ENCODE peak calls at places on chromosomes 7 and 10, in six cellular contexts. L is neural progenitor cell, D is IMR-90, E is osteoblast, C is A549, M is MM.1S. W is an unnamed sample.

GRCh38 chr7:6159097-6159483 is 113.3 kb downstream of the CYTH3 start:
- DNase-seq in L (no peak), D (peak), E (peak), C (no peak), M (no peak), W (no peak)

GRCh38 chr10:116771101-116771705 is 28.8 kb upstream of the HSPA12A start:
- DNase-seq in L (no peak), D (peak), E (peak), C (peak), M (no peak), W (no peak)

GRCh38 chr7:44060948-44061644 is 4.3 kb downstream of the PGAM2 start:
- DNase-seq in L (no peak), D (no peak), E (no peak), C (no peak), M (no peak), W (no peak)

GRCh38 chr7:27921081-27921836 is 181.3 kb downstream of the TAX1BP1 start:
- DNase-seq in L (peak), D (peak), E (no peak), C (peak), M (peak), W (peak)

GRCh38 chr7:34341331-34341730 is 316.7 kb upstream of the NPSR1 start:
- DNase-seq in L (peak), D (no peak), E (peak), C (no peak), M (no peak), W (no peak)

GRCh38 chr10:88913157-88913556 is 33.1 kb downstream of the STAMBPL1 start:
- DNase-seq in L (no peak), D (peak), E (no peak), C (no peak), M (no peak), W (no peak)

GRCh38 chr7:139709460-139709859 is 68.3 kb downstream of the HIPK2 start:
- DNase-seq in L (no peak), D (peak), E (peak), C (no peak), M (no peak), W (no peak)

GRCh38 chr7:8282162-8282561 is 20.2 kb upstream of the ICA1 start:
- DNase-seq in L (no peak), D (no peak), E (no peak), C (no peak), M (no peak), W (no peak)

GRCh38 chr7:40058636-40059035 is 75.8 kb downstream of the MPLKIP start:
- DNase-seq in L (no peak), D (peak), E (no peak), C (no peak), M (no peak), W (no peak)

GRCh38 chr7:19177269-19177668 is 32.0 kb upstream of the FERD3L start:
- DNase-seq in L (no peak), D (no peak), E (peak), C (no peak), M (no peak), W (no peak)

GRCh38 chr7:129607471-129608120 is 3.9 kb upstream of the NRF1 start:
- DNase-seq in L (peak), D (no peak), E (peak), C (peak), M (peak), W (no peak)

GRCh38 chr10:116408716-116409115 is 18.9 kb upstream of the PNLIPRP3 start:
- DNase-seq in L (peak), D (no peak), E (no peak), C (no peak), M (no peak), W (no peak)

GRCh38 chr10:3424102-3424803 is 251.7 kb upstream of the PITRM1 start:
- DNase-seq in L (no peak), D (no peak), E (peak), C (no peak), M (no peak), W (peak)

GRCh38 chr7:22992874-22993840 is 20.8 kb downstream of the HYCC1 start:
- DNase-seq in L (no peak), D (no peak), E (no peak), C (no peak), M (peak), W (no peak)

DNA sequence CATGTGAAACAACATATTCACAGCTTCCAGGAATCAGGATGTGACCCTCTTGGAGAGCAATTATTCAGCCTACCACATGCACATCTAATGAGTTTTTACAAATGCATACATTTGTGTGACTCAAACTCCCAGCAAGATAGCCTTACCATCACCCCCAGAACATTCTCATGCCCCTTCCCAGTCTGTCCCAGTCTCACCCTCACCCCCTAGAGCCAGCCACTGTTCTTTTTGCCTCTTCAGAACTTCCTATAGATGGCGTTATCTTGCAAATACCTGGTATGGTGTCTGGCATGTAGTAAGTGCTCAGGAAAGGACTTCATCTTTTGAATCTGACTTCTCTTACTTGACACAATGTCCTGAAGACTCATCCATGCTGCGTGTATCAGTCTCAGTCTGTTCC is 23.9 kb upstream of the AOC1 start:
- DNase-seq in L (no peak), D (no peak), E (no peak), C (no peak), M (no peak), W (no peak)
- H3K4me2 ChIP-seq in L (no peak), D (no peak), E (no peak), C (no peak), M (no peak), W (no peak)

DNA sequence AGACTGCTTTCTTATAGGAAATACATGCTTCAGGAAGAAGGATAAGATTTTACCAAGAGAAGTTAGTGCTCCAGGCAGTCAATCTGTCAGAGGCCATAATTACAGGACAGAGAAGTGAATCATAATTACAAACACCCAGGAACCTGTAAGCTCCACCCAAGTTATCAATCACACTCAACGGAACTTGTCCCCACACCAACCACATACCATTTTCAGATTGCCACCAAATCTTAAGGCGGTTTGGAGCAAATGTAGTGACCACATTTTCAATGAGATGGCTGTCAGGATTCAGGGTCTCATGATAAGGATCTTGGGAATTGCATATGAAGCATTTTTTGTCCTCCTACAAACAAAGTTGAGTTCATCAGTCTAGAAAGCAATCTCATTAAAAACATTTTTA is 4.8 kb downstream of the LAMB1 start:
- DNase-seq in L (no peak), D (no peak), E (no peak), C (no peak), M (no peak), W (no peak)
- H3K4me3 ChIP-seq in L (no peak), D (no peak), E (peak), C (no peak), M (no peak), W (no peak)

GRCh38 chr10:131559450-131559911 is 248.0 kb upstream of the TCERG1L start:
- DNase-seq in L (no peak), D (no peak), E (peak), C (no peak), M (no peak), W (no peak)

GRCh38 chr10:131556897-131557500 is 245.5 kb upstream of the TCERG1L start:
- DNase-seq in L (no peak), D (no peak), E (peak), C (no peak), M (no peak), W (no peak)

GRCh38 chr10:131560726-131561390 is 249.3 kb upstream of the TCERG1L start:
- DNase-seq in L (no peak), D (no peak), E (no peak), C (no peak), M (no peak), W (no peak)

GRCh38 chr10:131561897-131562296 is 250.4 kb upstream of the TCERG1L start:
- DNase-seq in L (no peak), D (no peak), E (no peak), C (no peak), M (no peak), W (no peak)

DNA sequence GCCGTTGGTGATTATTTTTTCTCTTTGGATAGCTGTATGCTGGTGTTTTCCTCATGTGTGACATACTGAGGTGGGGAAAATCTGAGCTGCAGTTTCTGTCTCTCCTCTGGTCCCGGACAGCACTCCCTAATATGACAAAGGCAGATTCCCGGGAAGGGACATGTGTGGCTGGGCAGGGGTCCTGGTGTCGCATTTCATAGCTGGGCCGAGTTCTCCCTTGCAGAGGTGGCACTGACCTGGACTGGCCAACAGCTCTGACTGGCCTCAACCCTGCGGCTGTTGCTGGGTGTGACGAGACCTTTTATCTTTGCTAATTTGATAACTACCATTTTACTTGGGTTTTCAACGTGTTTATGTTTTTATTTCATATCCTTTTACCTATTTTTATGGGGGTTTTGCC is 248.6 kb upstream of the TCERG1L start:
- DNase-seq in L (no peak), D (no peak), E (no peak), C (no peak), M (no peak), W (no peak)
- H3K4me2 ChIP-seq in L (peak), D (no peak), E (no peak), C (no peak), M (no peak), W (no peak)

GRCh38 chr7:155458317-155459132 is 596 bp downstream of the EN2 start:
- DNase-seq in L (peak), D (no peak), E (peak), C (no peak), M (no peak), W (no peak)
- H3K4me3 ChIP-seq in L (no peak), D (no peak), E (no peak), C (peak), M (no peak), W (no peak)

GRCh38 chr10:43963379-43963778 is 314.7 kb upstream of the ZNF32 start:
- DNase-seq in L (no peak), D (no peak), E (no peak), C (no peak), M (no peak), W (no peak)
- H3K4me2 ChIP-seq in L (no peak), D (no peak), E (no peak), C (no peak), M (no peak), W (no peak)

DNA sequence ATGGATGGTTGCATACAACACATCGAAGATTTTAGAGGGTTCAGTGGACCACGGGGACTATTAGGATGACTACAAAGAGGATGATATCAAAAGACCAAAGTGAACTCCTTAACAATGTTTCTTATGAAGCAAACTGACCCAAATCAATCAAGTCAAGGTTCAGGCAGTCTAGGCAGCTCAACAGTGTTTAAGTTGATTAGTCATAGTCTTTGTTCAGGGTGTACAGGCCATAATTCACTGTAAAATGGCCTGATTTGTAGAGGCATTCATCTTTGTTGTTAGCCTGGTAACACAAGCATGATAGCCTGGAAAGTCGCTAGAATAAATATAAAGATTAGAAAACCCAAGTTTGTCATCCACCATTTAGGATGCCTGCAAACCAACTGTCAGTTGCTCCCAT is 32.6 kb downstream of the ANTXRL start:
- DNase-seq in L (no peak), D (no peak), E (peak), C (no peak), M (no peak), W (no peak)
- H3K4me3 ChIP-seq in L (no peak), D (no peak), E (no peak), C (no peak), M (no peak), W (no peak)

DNA sequence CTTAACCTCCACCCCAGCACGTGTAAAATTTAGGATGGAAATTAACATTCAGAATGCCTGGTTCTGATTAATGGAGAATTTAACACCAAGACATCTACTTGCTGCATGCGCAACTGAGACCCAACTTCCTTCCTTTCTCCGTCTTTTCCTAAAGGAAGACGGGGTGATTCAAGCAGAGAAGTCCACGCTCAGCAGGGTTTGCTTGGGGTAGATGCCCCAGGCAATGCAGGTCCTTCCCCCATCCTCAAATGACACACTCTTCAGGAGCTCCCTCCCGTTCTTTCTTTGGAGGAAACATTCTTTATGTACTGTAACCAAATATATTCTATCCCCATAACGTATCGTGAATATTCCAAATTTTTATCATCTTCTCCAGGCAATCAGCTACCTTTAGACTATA is 47.0 kb downstream of the FAM171A1 start:
- DNase-seq in L (no peak), D (no peak), E (no peak), C (no peak), M (no peak), W (no peak)
- H3K4me2 ChIP-seq in L (no peak), D (no peak), E (no peak), C (no peak), M (no peak), W (no peak)

DNA sequence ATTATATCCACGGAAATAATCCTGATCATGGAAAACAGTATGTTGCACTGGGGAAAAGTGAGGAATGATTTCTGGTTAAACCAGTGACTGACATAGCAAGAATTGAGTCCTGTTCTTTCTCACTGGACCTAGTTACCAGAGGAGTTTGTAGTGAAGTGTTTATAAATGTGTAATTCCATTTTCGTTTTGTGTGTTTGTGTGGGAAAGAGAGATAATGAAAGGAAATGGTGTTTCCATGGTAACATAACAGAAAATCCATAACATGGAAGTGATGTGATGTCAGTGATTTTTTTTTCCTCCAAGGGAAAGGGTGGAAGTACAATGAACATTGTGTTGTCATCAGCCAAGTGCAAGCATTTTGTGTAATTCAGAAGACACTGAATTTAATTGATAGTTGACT is 283.9 kb downstream of the PLXDC2 start:
- DNase-seq in L (no peak), D (peak), E (no peak), C (peak), M (no peak), W (no peak)
- H3K4me3 ChIP-seq in L (no peak), D (no peak), E (no peak), C (no peak), M (no peak), W (no peak)

DNA sequence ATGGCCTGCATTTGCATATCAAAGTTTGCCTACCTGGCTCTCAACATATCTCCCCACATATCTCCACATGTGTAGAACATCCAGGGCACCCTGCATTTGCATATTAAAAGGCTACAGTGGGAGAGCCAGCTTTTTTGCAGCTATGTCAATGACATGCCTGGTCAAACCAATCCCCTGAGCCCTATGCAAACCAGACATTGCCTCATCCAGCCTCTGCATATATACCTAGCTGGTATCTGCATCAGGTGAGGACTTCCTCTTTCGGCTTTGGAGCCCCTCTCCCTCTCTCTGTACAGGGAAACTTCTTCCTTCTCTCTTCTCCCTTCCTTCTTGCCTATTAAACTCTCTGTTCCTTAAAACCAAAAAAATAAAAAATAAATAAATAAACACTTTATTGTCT is 142.7 kb upstream of the STEAP4 start:
- DNase-seq in L (no peak), D (no peak), E (no peak), C (no peak), M (no peak), W (no peak)
- H3K4me2 ChIP-seq in L (no peak), D (no peak), E (no peak), C (no peak), M (no peak), W (no peak)